ENCODE peak calls at places on chromosomes 1 and 21, in seven cellular contexts. One of them, this sample, is unnamed.

GRCh38 chr1:116710326-116711060 is 43.0 kb upstream of the IGSF3 start:
- DNase-seq in GM04503: no peak
- DNase-seq in CD8-positive, alpha-beta memory T cell: no peak
- DNase-seq in NT2/D1: no peak
- DNase-seq in OCI-M1: peak
- DNase-seq in NCI-H2029 treated with DMSO at 0.1 percent for 48 hours: peak
- DNase-seq in prostate gland: no peak
- DNase-seq in this sample: no peak

GRCh38 chr1:44464361-44464760 is 59.3 kb downstream of the RNF220 start:
- DNase-seq in GM04503: peak
- DNase-seq in CD8-positive, alpha-beta memory T cell: no peak
- DNase-seq in NT2/D1: no peak
- DNase-seq in OCI-M1: no peak
- DNase-seq in NCI-H2029 treated with DMSO at 0.1 percent for 48 hours: no peak
- DNase-seq in prostate gland: no peak
- DNase-seq in this sample: no peak

GRCh38 chr1:216293673-216294072 is 129.6 kb downstream of the USH2A start:
- DNase-seq in GM04503: no peak
- DNase-seq in CD8-positive, alpha-beta memory T cell: no peak
- DNase-seq in NT2/D1: no peak
- DNase-seq in OCI-M1: no peak
- DNase-seq in NCI-H2029 treated with DMSO at 0.1 percent for 48 hours: no peak
- DNase-seq in prostate gland: no peak
- DNase-seq in this sample: no peak

GRCh38 chr1:79100385-79100784 is 93.9 kb upstream of the ADGRL4 start:
- DNase-seq in GM04503: peak
- DNase-seq in CD8-positive, alpha-beta memory T cell: no peak
- DNase-seq in NT2/D1: no peak
- DNase-seq in OCI-M1: no peak
- DNase-seq in NCI-H2029 treated with DMSO at 0.1 percent for 48 hours: no peak
- DNase-seq in prostate gland: no peak
- DNase-seq in this sample: no peak

GRCh38 chr1:46248122-46248920 is 758 bp downstream of the RAD54L start:
- DNase-seq in GM04503: no peak
- DNase-seq in CD8-positive, alpha-beta memory T cell: no peak
- DNase-seq in NT2/D1: peak
- DNase-seq in OCI-M1: peak
- DNase-seq in NCI-H2029 treated with DMSO at 0.1 percent for 48 hours: peak
- DNase-seq in prostate gland: no peak
- DNase-seq in this sample: peak

GRCh38 chr1:185769136-185769535 is 34.9 kb downstream of the HMCN1 start:
- DNase-seq in GM04503: no peak
- DNase-seq in CD8-positive, alpha-beta memory T cell: no peak
- DNase-seq in NT2/D1: no peak
- DNase-seq in OCI-M1: no peak
- DNase-seq in NCI-H2029 treated with DMSO at 0.1 percent for 48 hours: no peak
- DNase-seq in prostate gland: no peak
- DNase-seq in this sample: no peak

GRCh38 chr1:1020415-1021009 is 592 bp downstream of the AGRN start:
- DNase-seq in GM04503: no peak
- DNase-seq in CD8-positive, alpha-beta memory T cell: no peak
- DNase-seq in NT2/D1: no peak
- DNase-seq in OCI-M1: peak
- DNase-seq in NCI-H2029 treated with DMSO at 0.1 percent for 48 hours: no peak
- DNase-seq in prostate gland: no peak
- DNase-seq in this sample: no peak

GRCh38 chr21:35256468-35256988 is 207.4 kb upstream of the RUNX1 start:
- DNase-seq in GM04503: peak
- DNase-seq in CD8-positive, alpha-beta memory T cell: no peak
- DNase-seq in NT2/D1: no peak
- DNase-seq in OCI-M1: peak
- DNase-seq in NCI-H2029 treated with DMSO at 0.1 percent for 48 hours: peak
- DNase-seq in prostate gland: peak
- DNase-seq in this sample: no peak

GRCh38 chr1:235067396-235068154 is 61.1 kb downstream of the TOMM20 start:
- DNase-seq in GM04503: peak
- DNase-seq in CD8-positive, alpha-beta memory T cell: no peak
- DNase-seq in NT2/D1: no peak
- DNase-seq in OCI-M1: peak
- DNase-seq in NCI-H2029 treated with DMSO at 0.1 percent for 48 hours: peak
- DNase-seq in prostate gland: peak
- DNase-seq in this sample: no peak

GRCh38 chr21:42799516-42799915 is 79.8 kb downstream of the WDR4 start:
- DNase-seq in GM04503: no peak
- DNase-seq in CD8-positive, alpha-beta memory T cell: no peak
- DNase-seq in NT2/D1: no peak
- DNase-seq in OCI-M1: no peak
- DNase-seq in NCI-H2029 treated with DMSO at 0.1 percent for 48 hours: no peak
- DNase-seq in prostate gland: no peak
- DNase-seq in this sample: no peak

GRCh38 chr1:227885648-227886502 is 61.9 kb downstream of the WNT9A start:
- DNase-seq in GM04503: no peak
- DNase-seq in CD8-positive, alpha-beta memory T cell: peak
- DNase-seq in NT2/D1: no peak
- DNase-seq in OCI-M1: peak
- DNase-seq in NCI-H2029 treated with DMSO at 0.1 percent for 48 hours: no peak
- DNase-seq in prostate gland: peak
- DNase-seq in this sample: no peak

GRCh38 chr1:11227106-11228077 is 35.0 kb downstream of the MTOR start:
- DNase-seq in GM04503: no peak
- DNase-seq in CD8-positive, alpha-beta memory T cell: no peak
- DNase-seq in NT2/D1: no peak
- DNase-seq in OCI-M1: peak
- DNase-seq in NCI-H2029 treated with DMSO at 0.1 percent for 48 hours: no peak
- DNase-seq in prostate gland: no peak
- DNase-seq in this sample: no peak

GRCh38 chr21:43771199-43771675 is 4.9 kb downstream of the CSTB start:
- DNase-seq in GM04503: no peak
- DNase-seq in CD8-positive, alpha-beta memory T cell: no peak
- DNase-seq in NT2/D1: no peak
- DNase-seq in OCI-M1: no peak
- DNase-seq in NCI-H2029 treated with DMSO at 0.1 percent for 48 hours: no peak
- DNase-seq in prostate gland: no peak
- DNase-seq in this sample: no peak

GRCh38 chr21:44986471-44987291 is 46.9 kb downstream of the SLX9 start:
- DNase-seq in GM04503: no peak
- DNase-seq in CD8-positive, alpha-beta memory T cell: no peak
- DNase-seq in NT2/D1: no peak
- DNase-seq in OCI-M1: no peak
- DNase-seq in NCI-H2029 treated with DMSO at 0.1 percent for 48 hours: no peak
- DNase-seq in prostate gland: no peak
- DNase-seq in this sample: no peak

GRCh38 chr21:38140192-38140905 is 116.4 kb upstream of the KCNJ15 start:
- DNase-seq in GM04503: no peak
- DNase-seq in CD8-positive, alpha-beta memory T cell: no peak
- DNase-seq in NT2/D1: no peak
- DNase-seq in OCI-M1: peak
- DNase-seq in NCI-H2029 treated with DMSO at 0.1 percent for 48 hours: peak
- DNase-seq in prostate gland: peak
- DNase-seq in this sample: no peak

GRCh38 chr1:155952505-155952890 is 11.1 kb downstream of the RXFP4 start:
- DNase-seq in GM04503: no peak
- DNase-seq in CD8-positive, alpha-beta memory T cell: no peak
- DNase-seq in NT2/D1: no peak
- DNase-seq in OCI-M1: no peak
- DNase-seq in NCI-H2029 treated with DMSO at 0.1 percent for 48 hours: no peak
- DNase-seq in prostate gland: peak
- DNase-seq in this sample: no peak

GRCh38 chr1:30106125-30106524 is 617.3 kb downstream of the MATN1 start:
- DNase-seq in GM04503: no peak
- DNase-seq in CD8-positive, alpha-beta memory T cell: no peak
- DNase-seq in NT2/D1: peak
- DNase-seq in OCI-M1: peak
- DNase-seq in NCI-H2029 treated with DMSO at 0.1 percent for 48 hours: no peak
- DNase-seq in prostate gland: peak
- DNase-seq in this sample: no peak

GRCh38 chr1:111789077-111789476 is 33.4 kb downstream of the DDX20 start:
- DNase-seq in GM04503: no peak
- DNase-seq in CD8-positive, alpha-beta memory T cell: no peak
- DNase-seq in NT2/D1: no peak
- DNase-seq in OCI-M1: no peak
- DNase-seq in NCI-H2029 treated with DMSO at 0.1 percent for 48 hours: no peak
- DNase-seq in prostate gland: no peak
- DNase-seq in this sample: no peak

GRCh38 chr1:197062692-197063091 is 4.4 kb downstream of the F13B start:
- DNase-seq in GM04503: no peak
- DNase-seq in CD8-positive, alpha-beta memory T cell: no peak
- DNase-seq in NT2/D1: no peak
- DNase-seq in OCI-M1: peak
- DNase-seq in NCI-H2029 treated with DMSO at 0.1 percent for 48 hours: no peak
- DNase-seq in prostate gland: no peak
- DNase-seq in this sample: no peak

GRCh38 chr1:12276225-12276624 is 46.4 kb downstream of the VPS13D start:
- DNase-seq in GM04503: no peak
- DNase-seq in CD8-positive, alpha-beta memory T cell: no peak
- DNase-seq in NT2/D1: peak
- DNase-seq in OCI-M1: no peak
- DNase-seq in NCI-H2029 treated with DMSO at 0.1 percent for 48 hours: no peak
- DNase-seq in prostate gland: no peak
- DNase-seq in this sample: no peak

GRCh38 chr1:200090252-200091159 is 63.0 kb downstream of the NR5A2 start:
- DNase-seq in GM04503: no peak
- DNase-seq in CD8-positive, alpha-beta memory T cell: no peak
- DNase-seq in NT2/D1: peak
- DNase-seq in OCI-M1: no peak
- DNase-seq in NCI-H2029 treated with DMSO at 0.1 percent for 48 hours: no peak
- DNase-seq in prostate gland: no peak
- DNase-seq in this sample: no peak

GRCh38 chr1:110118636-110119396 is 6.6 kb downstream of the UBL4B start:
- DNase-seq in GM04503: peak
- DNase-seq in CD8-positive, alpha-beta memory T cell: no peak
- DNase-seq in NT2/D1: no peak
- DNase-seq in OCI-M1: no peak
- DNase-seq in NCI-H2029 treated with DMSO at 0.1 percent for 48 hours: peak
- DNase-seq in prostate gland: no peak
- DNase-seq in this sample: no peak

GRCh38 chr1:85463666-85464496 is 1.1 kb downstream of the DDAH1 start:
- DNase-seq in GM04503: peak
- DNase-seq in CD8-positive, alpha-beta memory T cell: no peak
- DNase-seq in NT2/D1: no peak
- DNase-seq in OCI-M1: no peak
- DNase-seq in NCI-H2029 treated with DMSO at 0.1 percent for 48 hours: no peak
- DNase-seq in prostate gland: no peak
- DNase-seq in this sample: no peak

GRCh38 chr1:50103615-50104081 is 5.1 kb upstream of the ELAVL4 start:
- DNase-seq in GM04503: no peak
- DNase-seq in CD8-positive, alpha-beta memory T cell: no peak
- DNase-seq in NT2/D1: no peak
- DNase-seq in OCI-M1: no peak
- DNase-seq in NCI-H2029 treated with DMSO at 0.1 percent for 48 hours: no peak
- DNase-seq in prostate gland: no peak
- DNase-seq in this sample: no peak

GRCh38 chr1:42176902-42177519 is 12.5 kb upstream of the GUCA2A start:
- DNase-seq in GM04503: no peak
- DNase-seq in CD8-positive, alpha-beta memory T cell: no peak
- DNase-seq in NT2/D1: peak
- DNase-seq in OCI-M1: peak
- DNase-seq in NCI-H2029 treated with DMSO at 0.1 percent for 48 hours: peak
- DNase-seq in prostate gland: peak
- DNase-seq in this sample: peak

GRCh38 chr1:209789245-209789644 is 4.9 kb upstream of the C1orf74 start:
- DNase-seq in GM04503: no peak
- DNase-seq in CD8-positive, alpha-beta memory T cell: no peak
- DNase-seq in NT2/D1: no peak
- DNase-seq in OCI-M1: no peak
- DNase-seq in NCI-H2029 treated with DMSO at 0.1 percent for 48 hours: no peak
- DNase-seq in prostate gland: no peak
- DNase-seq in this sample: no peak

GRCh38 chr1:66940968-66941367 is 16.2 kb downstream of the MIER1 start:
- DNase-seq in GM04503: no peak
- DNase-seq in CD8-positive, alpha-beta memory T cell: no peak
- DNase-seq in NT2/D1: no peak
- DNase-seq in OCI-M1: no peak
- DNase-seq in NCI-H2029 treated with DMSO at 0.1 percent for 48 hours: no peak
- DNase-seq in prostate gland: no peak
- DNase-seq in this sample: no peak

GRCh38 chr1:158830904-158831507 is at the start of gene MNDA:
- DNase-seq in GM04503: no peak
- DNase-seq in CD8-positive, alpha-beta memory T cell: no peak
- DNase-seq in NT2/D1: no peak
- DNase-seq in OCI-M1: peak
- DNase-seq in NCI-H2029 treated with DMSO at 0.1 percent for 48 hours: no peak
- DNase-seq in prostate gland: no peak
- DNase-seq in this sample: no peak

GRCh38 chr1:23777979-23778814 is at the start of gene PITHD1:
- DNase-seq in GM04503: no peak
- DNase-seq in CD8-positive, alpha-beta memory T cell: peak
- DNase-seq in NT2/D1: peak
- DNase-seq in OCI-M1: peak
- DNase-seq in NCI-H2029 treated with DMSO at 0.1 percent for 48 hours: peak
- DNase-seq in prostate gland: peak
- DNase-seq in this sample: peak

GRCh38 chr1:237258871-237259270 is 216.9 kb downstream of the RYR2 start:
- DNase-seq in GM04503: no peak
- DNase-seq in CD8-positive, alpha-beta memory T cell: no peak
- DNase-seq in NT2/D1: no peak
- DNase-seq in OCI-M1: no peak
- DNase-seq in NCI-H2029 treated with DMSO at 0.1 percent for 48 hours: no peak
- DNase-seq in prostate gland: no peak
- DNase-seq in this sample: no peak

GRCh38 chr1:42348498-42348897 is 13.5 kb upstream of the FOXJ3 start:
- DNase-seq in GM04503: no peak
- DNase-seq in CD8-positive, alpha-beta memory T cell: no peak
- DNase-seq in NT2/D1: no peak
- DNase-seq in OCI-M1: no peak
- DNase-seq in NCI-H2029 treated with DMSO at 0.1 percent for 48 hours: no peak
- DNase-seq in prostate gland: no peak
- DNase-seq in this sample: no peak

GRCh38 chr1:117636637-117637425 is 31.0 kb downstream of the TENT5C start:
- DNase-seq in GM04503: no peak
- DNase-seq in CD8-positive, alpha-beta memory T cell: no peak
- DNase-seq in NT2/D1: no peak
- DNase-seq in OCI-M1: peak
- DNase-seq in NCI-H2029 treated with DMSO at 0.1 percent for 48 hours: no peak
- DNase-seq in prostate gland: no peak
- DNase-seq in this sample: no peak